ENCODE peak calls at places on chromosomes 3 and 15, in seven cellular contexts. Z, E, R, I, A, Y and S are unnamed samples.

GRCh38 chr15:98154863-98155262 is 194.4 kb downstream of the ARRDC4 start:
- DNase-seq in A (no peak), Z (no peak), E (no peak), R (no peak), Y (peak), I (no peak), S (no peak)

GRCh38 chr15:33021806-33022389 is 172.6 kb downstream of the FMN1 start:
- DNase-seq in Y (peak), R (no peak), Z (no peak), A (peak), I (no peak), E (peak), S (peak)

GRCh38 chr15:92643849-92644815 is 11.4 kb downstream of the FAM174B start:
- DNase-seq in Z (no peak), A (peak), Y (no peak), I (no peak), E (no peak), R (no peak), S (no peak)

GRCh38 chr3:153355559-153355958 is 193.5 kb downstream of the RAP2B start:
- DNase-seq in E (no peak), Y (no peak), Z (no peak), I (no peak), A (no peak), R (no peak), S (no peak)

GRCh38 chr3:173732237-173732636 is 334.7 kb downstream of the NLGN1 start:
- DNase-seq in R (no peak), Z (no peak), E (no peak), A (no peak), I (no peak), Y (no peak), S (no peak)

GRCh38 chr3:150897592-150897991 is 7.6 kb downstream of the MINDY4B start:
- DNase-seq in I (no peak), A (no peak), R (no peak), Z (no peak), Y (no peak), E (no peak), S (no peak)

GRCh38 chr15:48040166-48040817 is 80.5 kb upstream of the SLC24A5 start:
- DNase-seq in A (no peak), Y (peak), Z (no peak), R (no peak), E (no peak), I (no peak), S (no peak)

GRCh38 chr3:42876940-42877720 is 1.5 kb upstream of the CYP8B1 start:
- DNase-seq in E (no peak), Y (no peak), Z (no peak), A (no peak), I (no peak), R (no peak), S (no peak)

GRCh38 chr3:8020459-8020858 is 481.2 kb upstream of the LMCD1 start:
- DNase-seq in I (no peak), R (no peak), E (no peak), Y (no peak), Z (no peak), A (no peak), S (no peak)

GRCh38 chr3:179766416-179767133 is 113.7 kb downstream of the USP13 start:
- DNase-seq in Z (no peak), I (no peak), R (no peak), E (no peak), A (no peak), Y (no peak), S (no peak)

GRCh38 chr3:48993834-48994233 is 3.8 kb downstream of the P4HTM start:
- DNase-seq in Z (no peak), I (no peak), E (no peak), A (no peak), R (no peak), Y (no peak), S (no peak)